ENCODE peak calls at places on chromosomes 12 and 14, in five cellular contexts. K is psoas muscle, B is kidney, Y is adrenal gland, C is endothelial cell of umbilical vein. O is an unnamed sample.

GRCh38 chr14:23512156-23512555 is 39.4 kb downstream of the ZFHX2 start:
- DNase-seq in B (no peak), Y (no peak), K (no peak), C (no peak), O (no peak)

GRCh38 chr12:117036547-117036946 is 62.7 kb downstream of the TESC start:
- DNase-seq in C (no peak), B (peak; percentile 34), Y (no peak), K (no peak), O (no peak)

GRCh38 chr12:116734156-116734768 is 3.6 kb downstream of the SPRING1 start:
- DNase-seq in K (no peak), C (no peak), B (no peak), Y (no peak), O (no peak)

GRCh38 chr12:38746744-38747143 is 158.6 kb downstream of the CPNE8 start:
- DNase-seq in Y (no peak), C (no peak), K (no peak), B (no peak), O (no peak)

GRCh38 chr12:51531982-51532497 is 59.0 kb upstream of the SCN8A start:
- DNase-seq in Y (peak; percentile 68), K (peak; percentile 64), C (peak; percentile 73), B (no peak), O (peak; percentile 76)

GRCh38 chr14:59964251-59965007 is 44.5 kb downstream of the LRRC9 start:
- DNase-seq in K (no peak), B (no peak), C (no peak), Y (no peak), O (no peak)

GRCh38 chr14:90520326-90520725 is 123.5 kb downstream of the CALM1 start:
- DNase-seq in Y (no peak), C (no peak), K (no peak), B (peak; percentile 58), O (no peak)

GRCh38 chr12:57001448-57001906 is 4.9 kb downstream of the ZBTB39 start:
- DNase-seq in B (no peak), C (peak; percentile 76), Y (peak; percentile 63), K (peak; percentile 59), O (peak; percentile 84)

GRCh38 chr12:69555461-69555860 is 29.8 kb upstream of the CCT2 start:
- DNase-seq in Y (no peak), K (no peak), C (no peak), B (no peak), O (no peak)

GRCh38 chr14:34368115-34368970 is 93.7 kb downstream of the SPTSSA start:
- DNase-seq in B (no peak), C (no peak), Y (peak; percentile 29), K (no peak), O (no peak)

GRCh38 chr14:62776300-62776699 is 269.0 kb downstream of the KCNH5 start:
- DNase-seq in C (no peak), B (no peak), Y (no peak), K (no peak), O (no peak)

GRCh38 chr12:128825845-128826244 is 2.1 kb upstream of the SLC15A4 start:
- DNase-seq in B (no peak), C (no peak), Y (no peak), K (no peak), O (no peak)

GRCh38 chr12:68374315-68374982 is 42.3 kb upstream of the MDM1 start:
- DNase-seq in Y (no peak), B (no peak), K (no peak), C (no peak), O (no peak)

GRCh38 chr12:28253175-28253641 is 63.0 kb downstream of the CCDC91 start:
- DNase-seq in Y (no peak), K (no peak), B (no peak), C (no peak), O (no peak)

GRCh38 chr12:113670742-113671141 is 199.1 kb upstream of the LHX5 start:
- DNase-seq in Y (no peak), C (no peak), B (no peak), K (no peak), O (no peak)

GRCh38 chr14:68549966-68550705 is 242.7 kb downstream of the ZFP36L1 start:
- DNase-seq in B (no peak), C (peak; percentile 33), K (no peak), Y (no peak), O (no peak)

GRCh38 chr14:41663478-41663845 is 56.8 kb downstream of the LRFN5 start:
- DNase-seq in K (no peak), Y (no peak), C (no peak), B (no peak), O (no peak)

GRCh38 chr14:99647407-99647806 is 2.5 kb downstream of the HHIPL1 start:
- DNase-seq in B (no peak), K (no peak), Y (no peak), C (no peak), O (no peak)

GRCh38 chr12:112537710-112538396 is 119.1 kb downstream of the PTPN11 start:
- DNase-seq in K (no peak), C (no peak), B (no peak), Y (no peak), O (no peak)

GRCh38 chr14:104139460-104140212 is 1.2 kb downstream of the KIF26A start:
- DNase-seq in Y (peak; percentile 12), K (peak; percentile 7), C (no peak), B (peak; percentile 76), O (peak; percentile 53)

GRCh38 chr12:66137937-66138336 is 7.4 kb upstream of the LLPH start:
- DNase-seq in Y (no peak), B (no peak), C (no peak), K (no peak), O (no peak)

GRCh38 chr14:38042356-38042755 is 165.3 kb upstream of the SSTR1 start:
- DNase-seq in K (no peak), B (no peak), C (peak; percentile 85), Y (peak; percentile 28), O (no peak)

GRCh38 chr12:131589231-131589902 is 121.5 kb upstream of the SFSWAP start:
- DNase-seq in C (no peak), K (no peak), B (no peak), Y (no peak), O (no peak)

GRCh38 chr12:12387521-12387920 is 30.6 kb downstream of the BORCS5 start:
- DNase-seq in C (peak; percentile 64), B (no peak), K (no peak), Y (no peak), O (no peak)

GRCh38 chr12:12380949-12381593 is 24.2 kb downstream of the BORCS5 start:
- DNase-seq in K (no peak), B (no peak), C (no peak), Y (no peak), O (no peak)

GRCh38 chr12:12381982-12382381 is 25.1 kb downstream of the BORCS5 start:
- DNase-seq in Y (no peak), B (no peak), K (no peak), C (no peak), O (no peak)

GRCh38 chr12:12379831-12380730 is 23.2 kb downstream of the BORCS5 start:
- DNase-seq in K (no peak), B (no peak), C (no peak), Y (no peak), O (no peak)

DNA sequence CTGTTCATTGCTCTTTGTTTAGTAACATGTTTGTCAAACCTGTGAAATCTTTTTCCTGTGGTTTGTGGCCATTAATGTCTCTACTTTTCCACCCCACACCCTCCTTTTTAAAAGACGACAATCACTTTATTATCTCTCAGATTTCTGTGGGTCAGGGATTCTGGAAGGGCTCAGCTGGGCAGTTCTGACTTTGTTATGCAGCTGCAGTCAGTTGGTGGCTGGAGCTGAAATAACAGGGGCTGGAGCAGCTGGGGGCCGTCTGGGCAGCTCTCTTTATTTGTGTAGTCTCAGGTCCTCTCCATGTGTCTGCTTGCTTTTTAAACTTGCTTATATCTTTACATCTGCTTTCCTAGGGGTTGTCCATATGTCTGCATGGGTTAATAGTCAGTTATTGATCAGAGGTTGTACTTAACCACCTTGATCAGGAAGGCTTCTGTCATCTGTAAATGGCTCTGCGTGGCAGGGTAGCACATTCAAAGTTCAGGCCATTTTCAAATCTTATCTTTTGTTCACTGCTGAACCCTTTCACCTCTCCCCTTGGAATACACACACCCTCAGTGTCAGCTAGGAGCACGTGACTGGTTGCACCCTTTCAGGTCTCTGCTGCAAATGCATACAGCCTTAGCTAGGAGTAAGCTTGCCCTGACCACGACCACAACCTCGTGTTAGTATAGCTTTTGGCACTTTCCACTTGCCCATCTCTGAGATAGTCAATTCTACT is 27.9 kb downstream of the BORCS5 start:
- DNase-seq in B (no peak), C (no peak), Y (no peak), K (no peak), O (no peak)
- H3K4me1 ChIP-seq in B (no peaks in the 10 kb centered on the region), C (peaks cover 6% of the 10 kb centered on the region), Y (no peaks in the 10 kb centered on the region), K (peaks cover 2% of the 10 kb centered on the region), O (peaks cover 1% of the 10 kb centered on the region)

DNA sequence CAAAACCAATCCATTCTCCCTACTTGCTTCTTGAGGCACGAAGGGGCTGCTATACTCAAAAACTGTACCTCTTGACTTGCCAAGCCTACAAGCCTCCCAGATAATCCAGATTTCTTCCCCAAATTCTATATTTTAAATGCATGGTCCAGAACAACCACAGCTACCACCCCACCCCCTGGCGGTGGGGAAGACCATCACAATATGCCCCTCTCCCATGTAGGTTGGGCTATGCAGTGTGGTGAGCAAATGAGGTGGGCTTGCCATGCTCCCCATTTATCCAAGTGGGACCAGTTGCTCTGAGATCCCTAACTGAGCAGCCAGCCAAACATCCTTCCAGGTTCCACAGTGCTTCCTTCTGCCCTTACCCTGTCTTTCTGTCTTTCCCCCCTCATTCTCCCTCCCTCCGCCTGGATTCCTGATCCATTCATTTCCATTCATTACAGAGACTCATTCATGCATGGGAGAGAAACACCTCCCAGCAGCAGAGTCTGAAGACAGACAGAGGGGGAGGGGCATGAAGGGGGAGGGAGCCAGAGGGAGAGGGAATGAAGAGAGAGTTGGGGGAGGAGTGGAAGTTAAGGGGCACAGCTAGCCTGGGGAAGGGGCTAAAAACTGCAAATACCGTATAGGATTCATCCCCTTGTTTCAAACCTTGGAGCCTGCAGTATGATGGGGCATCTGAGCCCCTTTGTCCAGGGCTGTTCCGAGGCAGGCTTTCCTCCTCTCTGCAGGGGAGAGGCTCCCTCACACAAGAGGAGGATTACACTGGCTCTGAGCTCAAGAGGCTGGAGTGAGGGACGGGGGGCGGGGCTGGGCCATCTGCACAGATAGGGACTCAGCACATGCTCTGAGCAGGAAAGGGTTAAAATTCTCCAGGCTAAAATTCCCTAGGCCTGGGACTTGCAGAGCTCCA is 4.4 kb downstream of the ZNF219 start:
- DNase-seq in B (no peak), K (no peak), Y (no peak), C (no peak), O (no peak)
- TF ChIP-seq CTCF in B (no peak), K (peak; percentile 4), Y (no peak), C (no peak), O (no peak)

GRCh38 chr12:106301611-106302321 is 767 bp upstream of the TCP11L2 start:
- DNase-seq in B (peak; percentile 89), C (peak; percentile 87), Y (peak; percentile 37), K (peak; percentile 19), O (peak; percentile 80)
- H3K4me1 ChIP-seq in B (peaks cover 12% of the 10 kb centered on the region), C (peaks cover 14% of the 10 kb centered on the region), Y (peaks cover 21% of the 10 kb centered on the region), K (peaks cover 62% of the 10 kb centered on the region), O (peaks cover 37% of the 10 kb centered on the region)

DNA sequence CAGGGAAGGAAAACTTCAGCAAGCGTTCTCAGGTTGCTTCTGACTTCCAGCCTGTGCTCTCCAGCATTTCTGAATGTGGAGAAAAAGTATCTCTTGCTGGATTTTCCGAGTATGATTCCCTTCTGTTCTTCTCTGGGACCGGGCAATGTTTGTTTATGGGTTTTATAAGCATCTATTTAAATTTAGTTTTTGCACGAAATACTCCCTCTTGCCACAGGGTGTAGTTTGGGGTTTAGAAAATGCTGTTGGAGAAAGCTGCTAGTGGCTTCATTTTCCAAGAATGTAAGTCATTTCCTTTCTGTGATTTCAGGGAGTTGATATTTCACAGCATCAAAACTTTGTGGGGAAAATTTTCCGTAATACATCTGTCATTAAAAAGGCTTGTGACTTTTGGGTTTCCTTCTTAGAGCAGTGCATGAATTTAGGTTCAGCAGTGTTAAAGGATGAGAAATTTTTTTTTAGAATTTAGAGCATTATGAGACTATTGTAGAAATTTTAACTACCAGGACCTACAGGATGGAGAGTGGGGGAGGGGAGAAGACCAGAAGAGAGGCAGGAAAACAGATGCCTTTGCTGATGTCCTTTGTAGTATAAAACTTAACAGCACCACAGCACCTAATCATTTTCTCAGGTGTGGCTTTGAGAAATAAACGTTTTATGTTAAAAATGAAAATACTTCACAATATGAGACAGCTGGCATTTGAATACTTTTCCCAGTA is 1.5 kb downstream of the FRMD6 start:
- DNase-seq in B (no peak), K (no peak), Y (no peak), C (peak; percentile 87), O (no peak)
- TF ChIP-seq CTCF in B (no peak), K (no peak), Y (peak; percentile 46), C (peak; percentile 18), O (peak; percentile 31)

O was measured in upper lobe of right lung.